ENCODE peak calls at places on chromosomes 12 and 14, in six cellular contexts. A is HFFc6, B is AG09309, Q is transverse colon, F is NB4, I is neural crest cell. L is an unnamed sample.

GRCh38 chr14:69049675-69050074 is 70.6 kb upstream of the ACTN1 start:
- DNase-seq in A (peak), B (peak), Q (no peak), F (no peak), I (no peak), L (no peak)

GRCh38 chr14:60723218-60724079 is 702 bp downstream of the SIX4 start:
- DNase-seq in A (peak), B (no peak), Q (peak), F (peak), I (peak), L (peak)

GRCh38 chr12:80412343-80412953 is 31.6 kb upstream of the PTPRQ start:
- DNase-seq in A (peak), B (peak), Q (no peak), F (peak), I (no peak), L (peak)

GRCh38 chr12:87870061-87870460 is 159.1 kb downstream of the C12orf50 start:
- DNase-seq in A (no peak), B (no peak), Q (no peak), F (no peak), I (no peak), L (no peak)

GRCh38 chr12:102388469-102388868 is 91.9 kb downstream of the IGF1 start:
- DNase-seq in A (peak), B (no peak), Q (no peak), F (no peak), I (no peak), L (no peak)

GRCh38 chr12:4450551-4451112 is 5.0 kb upstream of the FGF6 start:
- DNase-seq in A (no peak), B (no peak), Q (no peak), F (no peak), I (no peak), L (no peak)

GRCh38 chr14:48125654-48126053 is 450.2 kb upstream of the MDGA2 start:
- DNase-seq in A (no peak), B (no peak), Q (no peak), F (no peak), I (no peak), L (peak)

GRCh38 chr12:510071-510825 is 50.5 kb downstream of the B4GALNT3 start:
- DNase-seq in A (no peak), B (no peak), Q (peak), F (peak), I (peak), L (no peak)

GRCh38 chr14:50379563-50379962 is 17.1 kb downstream of the CDKL1 start:
- DNase-seq in A (no peak), B (no peak), Q (no peak), F (no peak), I (no peak), L (no peak)

GRCh38 chr14:105910426-105910825 is 384.0 kb downstream of the TMEM121 start:
- DNase-seq in A (no peak), B (no peak), Q (no peak), F (no peak), I (no peak), L (no peak)

GRCh38 chr12:122869207-122869973 is 26.5 kb downstream of the VPS37B start:
- DNase-seq in A (no peak), B (no peak), Q (no peak), F (no peak), I (no peak), L (no peak)

GRCh38 chr14:88952901-88953300 is 128.4 kb downstream of the TTC8 start:
- DNase-seq in A (no peak), B (no peak), Q (no peak), F (no peak), I (no peak), L (peak)

GRCh38 chr12:91616401-91616800 is 433.8 kb upstream of the DCN start:
- DNase-seq in A (no peak), B (no peak), Q (no peak), F (no peak), I (no peak), L (no peak)

GRCh38 chr14:78902010-78902623 is 731.9 kb downstream of the NRXN3 start:
- DNase-seq in A (peak), B (peak), Q (peak), F (peak), I (peak), L (peak)

GRCh38 chr12:55706840-55707671 is 648 bp downstream of the ITGA7 start:
- DNase-seq in A (no peak), B (no peak), Q (no peak), F (peak), I (no peak), L (no peak)

GRCh38 chr12:26117321-26117720 is 7.5 kb downstream of the BHLHE41 start:
- DNase-seq in A (no peak), B (no peak), Q (no peak), F (no peak), I (no peak), L (no peak)

DNA sequence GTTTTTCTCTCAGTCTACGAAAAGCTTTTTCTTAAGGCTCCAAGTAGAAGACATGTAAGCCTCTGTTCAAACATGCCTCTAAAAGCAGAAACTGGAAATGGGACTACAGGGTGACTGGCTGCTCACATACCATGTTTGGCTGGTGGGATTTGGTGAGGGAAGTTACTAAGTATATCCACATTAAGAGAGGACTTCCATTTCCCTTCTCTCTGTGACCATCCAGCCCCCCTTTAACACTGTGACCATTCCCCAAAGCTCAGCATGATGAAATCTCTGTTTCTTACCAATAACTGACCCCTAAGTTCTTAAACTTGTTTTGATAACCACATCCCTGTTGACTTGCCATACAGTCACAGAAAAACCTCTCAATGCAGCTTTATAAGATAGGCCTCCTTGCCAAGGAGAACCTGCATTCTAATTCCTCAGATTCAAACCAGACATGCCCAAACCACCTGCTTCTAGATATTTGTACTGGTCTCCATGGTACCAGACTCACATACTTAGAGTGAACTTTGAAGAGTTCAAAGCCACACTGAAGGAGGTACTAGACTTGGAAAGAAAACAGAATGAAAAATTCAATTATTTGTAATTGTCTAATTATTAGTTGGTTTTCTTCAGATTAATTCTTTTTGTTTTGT is 102.2 kb downstream of the VEZT start:
- DNase-seq in A (no peak), B (no peak), Q (no peak), F (no peak), I (no peak), L (no peak)
- TF ChIP-seq CTCF in A (no peak), B (no peak), Q (no peak), F (no peak), I (no peak), L (no peak)

GRCh38 chr12:72564120-72564519 is 291.9 kb downstream of the TRHDE start:
- DNase-seq in A (no peak), B (no peak), Q (no peak), F (no peak), I (no peak), L (no peak)

GRCh38 chr12:72560370-72560769 is 288.2 kb downstream of the TRHDE start:
- DNase-seq in A (no peak), B (no peak), Q (no peak), F (no peak), I (no peak), L (no peak)
- TF ChIP-seq CTCF in A (peak), B (no peak), Q (no peak), F (no peak), I (no peak), L (no peak)

GRCh38 chr12:116525418-116526001 is 33.7 kb upstream of the MAP1LC3B2 start:
- DNase-seq in A (peak), B (peak), Q (peak), F (no peak), I (no peak), L (no peak)

GRCh38 chr12:116528067-116528466 is 31.1 kb upstream of the MAP1LC3B2 start:
- DNase-seq in A (peak), B (peak), Q (no peak), F (no peak), I (no peak), L (no peak)

GRCh38 chr12:116524311-116524710 is 34.9 kb upstream of the MAP1LC3B2 start:
- DNase-seq in A (no peak), B (no peak), Q (no peak), F (no peak), I (no peak), L (no peak)

GRCh38 chr12:116528498-116528897 is 30.7 kb upstream of the MAP1LC3B2 start:
- DNase-seq in A (no peak), B (no peak), Q (no peak), F (no peak), I (no peak), L (no peak)

DNA sequence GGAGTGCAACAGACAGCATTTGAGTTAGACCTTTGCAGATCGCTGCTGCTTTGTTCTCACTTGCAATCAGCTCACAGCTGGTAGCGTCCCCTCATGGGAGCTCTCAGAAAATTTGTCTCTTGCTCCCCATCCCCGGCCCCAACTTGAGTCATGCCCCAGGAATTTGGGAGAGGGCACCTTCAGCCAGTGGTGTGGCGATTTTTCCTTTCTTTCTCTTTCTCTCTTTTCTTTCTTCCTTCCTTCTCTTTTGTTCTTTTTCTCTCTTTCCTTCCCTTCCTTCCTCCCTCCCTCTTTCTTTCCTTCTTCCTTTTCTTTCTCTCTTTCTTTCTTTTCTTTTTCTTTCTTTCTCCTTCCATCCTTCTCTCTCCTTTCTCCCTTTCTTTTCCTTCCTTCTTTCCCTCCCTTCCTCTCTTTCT is 34.2 kb upstream of the MAP1LC3B2 start:
- DNase-seq in A (no peak), B (no peak), Q (no peak), F (peak), I (no peak), L (no peak)
- TF ChIP-seq CTCF in A (no peak), B (no peak), Q (no peak), F (no peak), I (no peak), L (no peak)

DNA sequence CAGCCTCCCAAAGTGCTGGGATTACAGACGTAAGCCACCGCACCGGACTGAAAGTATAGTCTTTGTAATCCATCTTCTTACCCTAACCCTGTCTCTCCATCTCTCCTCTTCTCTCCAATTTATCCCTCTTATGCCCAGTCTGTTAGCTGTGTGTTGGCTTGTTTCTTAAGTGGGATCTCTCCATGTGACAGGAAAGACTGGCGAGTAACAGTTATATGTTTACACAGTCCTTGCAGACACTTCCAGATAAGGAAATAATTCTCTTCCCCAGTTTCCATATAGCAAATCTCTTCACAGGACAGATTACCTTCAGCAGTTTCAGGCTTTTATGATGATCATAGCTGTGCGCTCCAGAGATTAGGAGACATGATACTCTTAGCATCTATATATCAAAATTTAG is 16.0 kb upstream of the DIP2B start:
- DNase-seq in A (no peak), B (no peak), Q (no peak), F (no peak), I (no peak), L (no peak)
- TF ChIP-seq CTCF in A (no peak), B (no peak), Q (no peak), F (no peak), I (no peak), L (no peak)

GRCh38 chr14:103206023-103206481 is 82.8 kb downstream of the TNFAIP2 start:
- DNase-seq in A (no peak), B (no peak), Q (no peak), F (no peak), I (no peak), L (no peak)

GRCh38 chr14:103207038-103207403 is 83.8 kb downstream of the TNFAIP2 start:
- DNase-seq in A (peak), B (peak), Q (peak), F (no peak), I (no peak), L (no peak)

GRCh38 chr14:103205541-103205906 is 82.3 kb downstream of the TNFAIP2 start:
- DNase-seq in A (no peak), B (no peak), Q (no peak), F (no peak), I (no peak), L (no peak)

GRCh38 chr14:103207404-103208072 is 84.3 kb downstream of the TNFAIP2 start:
- DNase-seq in A (no peak), B (no peak), Q (no peak), F (no peak), I (no peak), L (no peak)

DNA sequence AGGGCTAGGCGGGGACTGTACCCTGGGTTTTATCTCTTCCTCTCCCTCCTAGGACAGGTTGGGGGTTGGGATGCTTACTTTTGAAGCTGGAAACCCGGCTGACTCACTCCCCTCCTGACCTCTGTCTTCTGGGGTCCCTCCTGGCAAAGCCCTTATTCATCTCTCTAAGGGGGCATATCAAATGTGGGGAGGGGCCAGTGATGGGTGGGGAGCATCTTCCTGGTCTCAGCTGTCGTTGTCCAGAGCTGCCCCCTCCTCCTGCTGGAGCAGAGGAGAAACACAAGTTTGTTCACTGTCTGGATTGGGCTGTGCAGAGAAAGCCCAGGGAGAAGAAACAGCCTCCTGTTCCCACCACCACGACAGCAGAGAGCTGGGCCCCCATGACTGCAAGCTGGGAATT is 85.8 kb downstream of the TNFAIP2 start:
- DNase-seq in A (no peak), B (no peak), Q (no peak), F (no peak), I (no peak), L (no peak)
- TF ChIP-seq CTCF in A (peak), B (peak), Q (no peak), F (no peak), I (peak), L (peak)

GRCh38 chr12:53950441-53950781 is 4.3 kb upstream of the HOXC12 start:
- DNase-seq in A (no peak), B (no peak), Q (no peak), F (peak), I (no peak), L (no peak)
- TF ChIP-seq CTCF in A (no peak), B (no peak), Q (no peak), F (no peak), I (no peak), L (peak)

GRCh38 chr12:57783466-57783801 is 847 bp downstream of the TSFM start:
- DNase-seq in A (no peak), B (no peak), Q (no peak), F (no peak), I (no peak), L (no peak)

GRCh38 chr12:57782243-57782607 is 362 bp upstream of the TSFM start:
- DNase-seq in A (no peak), B (no peak), Q (no peak), F (no peak), I (no peak), L (no peak)

GRCh38 chr12:57781801-57782200 is 786 bp upstream of the TSFM start:
- DNase-seq in A (no peak), B (no peak), Q (no peak), F (no peak), I (no peak), L (no peak)

GRCh38 chr12:57783861-57784260 is 1.3 kb downstream of the TSFM start:
- DNase-seq in A (no peak), B (no peak), Q (no peak), F (no peak), I (no peak), L (no peak)

GRCh38 chr12:57782608-57783465 is at the start of gene TSFM:
- DNase-seq in A (peak), B (peak), Q (peak), F (peak), I (peak), L (peak)
- TF ChIP-seq CTCF in A (peak), B (peak), Q (peak), F (peak), I (peak), L (peak)

GRCh38 chr12:9868271-9868815 is 811 bp downstream of the CLEC2B start:
- DNase-seq in A (no peak), B (no peak), Q (no peak), F (no peak), I (no peak), L (no peak)
- TF ChIP-seq CTCF in A (no peak), B (no peak), Q (no peak), F (no peak), I (no peak), L (no peak)

DNA sequence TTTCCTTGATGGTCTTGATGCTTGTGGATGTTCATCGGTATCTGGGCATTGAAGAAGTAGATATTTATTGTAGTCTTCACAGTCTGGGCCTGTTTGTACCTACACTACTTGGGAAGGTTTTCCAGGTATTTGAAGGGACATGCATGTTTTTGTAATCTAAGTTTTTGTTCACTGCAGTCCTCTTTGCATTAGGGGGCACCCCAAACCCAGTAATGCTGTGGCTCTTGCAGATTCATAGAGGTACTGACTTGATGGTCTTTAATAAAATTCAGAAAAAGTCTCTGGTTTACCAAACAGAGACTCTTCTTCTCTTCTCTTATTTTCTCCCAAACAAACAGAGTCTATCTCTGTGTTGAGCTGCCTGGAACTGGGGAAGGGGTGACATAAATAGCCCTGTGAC is 150.9 kb upstream of the SLC16A7 start:
- DNase-seq in A (peak), B (no peak), Q (no peak), F (peak), I (no peak), L (peak)
- TF ChIP-seq CTCF in A (peak), B (peak), Q (no peak), F (no peak), I (no peak), L (peak)

GRCh38 chr14:97978336-97978735 is 1181.2 kb downstream of the VRK1 start:
- DNase-seq in A (peak), B (no peak), Q (peak), F (peak), I (peak), L (peak)
- TF ChIP-seq CTCF in A (peak), B (no peak), Q (peak), F (peak), I (peak), L (peak)

L was measured in BE2C.